ENCODE peak calls at places on chromosome 14, in seven cellular contexts. One of them, this sample, is unnamed.
A peak's percentile ranks its signal among the peaks of the same experiment; 100 is the strongest.

GRCh38 chr14:95106966-95107365 is 50.4 kb downstream of the DICER1 start:
- DNase-seq in NAMALWA: no peak
- DNase-seq in AG10803: no peak
- DNase-seq in activated CD4-positive, alpha-beta T cell treated with anti-CD3 and anti-CD28 coated beads, Interleukin-2, amount 50 U/mL, for 48 hours: no peak
- DNase-seq in NT2/D1: no peak
- DNase-seq in GM23248: peak; percentile 77
- DNase-seq in non-pigmented ciliary epithelial cell: no peak
- DNase-seq in this sample: no peak

GRCh38 chr14:82313889-82314288 is 780.2 kb upstream of the SEL1L start:
- DNase-seq in NAMALWA: no peak
- DNase-seq in AG10803: no peak
- DNase-seq in activated CD4-positive, alpha-beta T cell treated with anti-CD3 and anti-CD28 coated beads, Interleukin-2, amount 50 U/mL, for 48 hours: no peak
- DNase-seq in NT2/D1: no peak
- DNase-seq in GM23248: no peak
- DNase-seq in non-pigmented ciliary epithelial cell: no peak
- DNase-seq in this sample: peak; percentile 30

GRCh38 chr14:57492859-57493258 is 798 bp downstream of the CCDC198 start:
- DNase-seq in NAMALWA: no peak
- DNase-seq in AG10803: peak; percentile 78
- DNase-seq in activated CD4-positive, alpha-beta T cell treated with anti-CD3 and anti-CD28 coated beads, Interleukin-2, amount 50 U/mL, for 48 hours: no peak
- DNase-seq in NT2/D1: no peak
- DNase-seq in GM23248: peak; percentile 50
- DNase-seq in non-pigmented ciliary epithelial cell: peak; percentile 34
- DNase-seq in this sample: no peak

GRCh38 chr14:68181395-68182326 is 362.1 kb downstream of the RAD51B start:
- DNase-seq in NAMALWA: no peak
- DNase-seq in AG10803: peak; percentile 50
- DNase-seq in activated CD4-positive, alpha-beta T cell treated with anti-CD3 and anti-CD28 coated beads, Interleukin-2, amount 50 U/mL, for 48 hours: no peak
- DNase-seq in NT2/D1: no peak
- DNase-seq in GM23248: peak; percentile 65
- DNase-seq in non-pigmented ciliary epithelial cell: no peak
- DNase-seq in this sample: no peak

GRCh38 chr14:34722723-34723545 is 8.5 kb upstream of the CFL2 start:
- DNase-seq in NAMALWA: peak; percentile 53
- DNase-seq in AG10803: peak; percentile 76
- DNase-seq in activated CD4-positive, alpha-beta T cell treated with anti-CD3 and anti-CD28 coated beads, Interleukin-2, amount 50 U/mL, for 48 hours: peak; percentile 44
- DNase-seq in NT2/D1: no peak
- DNase-seq in GM23248: peak; percentile 75
- DNase-seq in non-pigmented ciliary epithelial cell: no peak
- DNase-seq in this sample: peak; percentile 73

GRCh38 chr14:54104746-54105145 is 148.1 kb upstream of the BMP4 start:
- DNase-seq in NAMALWA: no peak
- DNase-seq in AG10803: no peak
- DNase-seq in activated CD4-positive, alpha-beta T cell treated with anti-CD3 and anti-CD28 coated beads, Interleukin-2, amount 50 U/mL, for 48 hours: no peak
- DNase-seq in NT2/D1: no peak
- DNase-seq in GM23248: no peak
- DNase-seq in non-pigmented ciliary epithelial cell: no peak
- DNase-seq in this sample: no peak

GRCh38 chr14:95291859-95292542 is 27.7 kb downstream of the CLMN start:
- DNase-seq in NAMALWA: peak; percentile 79
- DNase-seq in AG10803: peak; percentile 30
- DNase-seq in activated CD4-positive, alpha-beta T cell treated with anti-CD3 and anti-CD28 coated beads, Interleukin-2, amount 50 U/mL, for 48 hours: peak; percentile 25
- DNase-seq in NT2/D1: no peak
- DNase-seq in GM23248: peak; percentile 55
- DNase-seq in non-pigmented ciliary epithelial cell: no peak
- DNase-seq in this sample: peak; percentile 57

GRCh38 chr14:92520701-92521415 is 7.3 kb downstream of the RIN3 start:
- DNase-seq in NAMALWA: no peak
- DNase-seq in AG10803: no peak
- DNase-seq in activated CD4-positive, alpha-beta T cell treated with anti-CD3 and anti-CD28 coated beads, Interleukin-2, amount 50 U/mL, for 48 hours: no peak
- DNase-seq in NT2/D1: no peak
- DNase-seq in GM23248: no peak
- DNase-seq in non-pigmented ciliary epithelial cell: no peak
- DNase-seq in this sample: no peak

GRCh38 chr14:66422019-66422946 is 63.9 kb upstream of the CCDC196 start:
- DNase-seq in NAMALWA: no peak
- DNase-seq in AG10803: no peak
- DNase-seq in activated CD4-positive, alpha-beta T cell treated with anti-CD3 and anti-CD28 coated beads, Interleukin-2, amount 50 U/mL, for 48 hours: no peak
- DNase-seq in NT2/D1: no peak
- DNase-seq in GM23248: no peak
- DNase-seq in non-pigmented ciliary epithelial cell: no peak
- DNase-seq in this sample: no peak

GRCh38 chr14:105391541-105391940 is 6.8 kb upstream of the TEX22 start:
- DNase-seq in NAMALWA: no peak
- DNase-seq in AG10803: no peak
- DNase-seq in activated CD4-positive, alpha-beta T cell treated with anti-CD3 and anti-CD28 coated beads, Interleukin-2, amount 50 U/mL, for 48 hours: no peak
- DNase-seq in NT2/D1: no peak
- DNase-seq in GM23248: no peak
- DNase-seq in non-pigmented ciliary epithelial cell: no peak
- DNase-seq in this sample: no peak

This sample was measured in SK-MEL-5.